ENCODE peak calls at places on chromosomes 13 and 19, in four cellular contexts. V, L, X and R are unnamed samples.

GRCh38 chr19:8302357-8302691 is 5.8 kb downstream of the CD320 start:
- DNase-seq in X (peak), V (no peak), L (no peak), R (no peak)

GRCh38 chr13:114140131-114140908 is 7.9 kb upstream of the RASA3 start:
- DNase-seq in V (no peak), X (no peak), L (no peak), R (no peak)

GRCh38 chr19:10884273-10884672 is 12.9 kb downstream of the CARM1 start:
- DNase-seq in V (peak), X (no peak), L (no peak), R (no peak)

GRCh38 chr13:98986226-98986846 is 8.5 kb upstream of the DOCK9 start:
- DNase-seq in V (no peak), L (no peak), X (no peak), R (no peak)

GRCh38 chr19:13864513-13865242 is 12.3 kb upstream of the NANOS3 start:
- DNase-seq in L (no peak), X (no peak), V (no peak), R (no peak)

GRCh38 chr13:44032801-44033200 is 153.1 kb downstream of the LACC1 start:
- DNase-seq in X (no peak), L (no peak), V (no peak), R (no peak)

GRCh38 chr19:42255766-42256750 is 1.1 kb upstream of the ERF start:
- DNase-seq in V (peak), L (peak), X (no peak), R (no peak)

GRCh38 chr13:32548837-32549236 is 10.2 kb upstream of the N4BP2L2 start:
- DNase-seq in V (no peak), X (no peak), L (no peak), R (no peak)

GRCh38 chr19:17125052-17125727 is 49.6 kb downstream of the MYO9B start:
- DNase-seq in L (no peak), V (peak), X (no peak), R (no peak)

GRCh38 chr19:50607874-50608785 is 31.6 kb downstream of the SYT3 start:
- DNase-seq in V (peak), X (peak), L (peak), R (peak)

GRCh38 chr19:1651061-1651547 is 1.3 kb downstream of the TCF3 start:
- DNase-seq in L (peak), V (no peak), X (no peak), R (no peak)

GRCh38 chr13:79989251-79989661 is 351.7 kb downstream of the SPRY2 start:
- DNase-seq in X (no peak), L (no peak), V (no peak), R (no peak)

GRCh38 chr13:101408992-101409656 is 7.2 kb downstream of the NALCN start:
- DNase-seq in V (no peak), L (no peak), X (no peak), R (no peak)

GRCh38 chr19:51417107-51417806 is at the start of gene SIGLEC10:
- DNase-seq in L (no peak), V (no peak), X (peak), R (no peak)

GRCh38 chr13:51154029-51154555 is 43.0 kb upstream of the C13orf42 start:
- DNase-seq in V (peak), X (no peak), L (no peak), R (peak)

GRCh38 chr13:42883771-42884170 is 102.4 kb downstream of the FAM216B start:
- DNase-seq in V (peak), L (no peak), X (no peak), R (peak)

GRCh38 chr19:40414536-40415535 is 1.7 kb upstream of the PRX start:
- DNase-seq in L (no peak), X (no peak), V (no peak), R (no peak)

GRCh38 chr13:102707465-102707864 is 12.6 kb upstream of the METTL21C start:
- DNase-seq in V (peak), L (peak), X (no peak), R (no peak)

GRCh38 chr19:41328157-41328817 is 18.3 kb downstream of the CCDC97 start:
- DNase-seq in V (no peak), X (no peak), L (no peak), R (no peak)

GRCh38 chr19:54248016-54248601 is 5.5 kb upstream of the LILRA6 start:
- DNase-seq in L (no peak), V (no peak), X (no peak), R (no peak)